ENCODE peak calls at places on chromosomes 2 and 18, in seven cellular contexts. K, G, P, Z, W, O and I are unnamed samples.

GRCh38 chr2:104701471-104701911 is 152.4 kb upstream of the POU3F3 start:
- DNase-seq in K (no peak), G (no peak), P (no peak), Z (no peak), W (no peak), O (no peak), I (no peak)

GRCh38 chr2:218833023-218833609 is 1.5 kb upstream of the PRKAG3 start:
- DNase-seq in K (no peak), G (no peak), P (no peak), Z (no peak), W (no peak), O (no peak), I (no peak)

GRCh38 chr2:162063281-162063680 is 10.7 kb downstream of the DPP4 start:
- DNase-seq in K (peak), G (no peak), P (no peak), Z (no peak), W (no peak), O (no peak), I (no peak)

GRCh38 chr2:152189622-152190495 is 14.3 kb upstream of the STAM2 start:
- DNase-seq in K (peak), G (no peak), P (peak), Z (peak), W (peak), O (peak), I (no peak)

GRCh38 chr18:2146092-2146491 is 425.2 kb downstream of the METTL4 start:
- DNase-seq in K (peak), G (no peak), P (no peak), Z (no peak), W (no peak), O (no peak), I (no peak)

GRCh38 chr18:74897971-74898657 is 300.4 kb downstream of the ZNF407 start:
- DNase-seq in K (peak), G (no peak), P (no peak), Z (peak), W (no peak), O (no peak), I (no peak)

GRCh38 chr2:186887107-186888090 is 38.4 kb upstream of the ZSWIM2 start:
- DNase-seq in K (no peak), G (peak), P (no peak), Z (peak), W (no peak), O (no peak), I (no peak)

GRCh38 chr2:102514061-102514785 is 41.2 kb downstream of the SLC9A4 start:
- DNase-seq in K (peak), G (no peak), P (peak), Z (peak), W (no peak), O (no peak), I (no peak)

GRCh38 chr18:10038268-10038667 is 124.5 kb downstream of the VAPA start:
- DNase-seq in K (no peak), G (no peak), P (no peak), Z (no peak), W (peak), O (no peak), I (no peak)

GRCh38 chr2:151410485-151410833 is 757 bp downstream of the RIF1 start:
- DNase-seq in K (peak), G (no peak), P (peak), Z (peak), W (peak), O (peak), I (no peak)

GRCh38 chr2:3278521-3279218 is 98.9 kb downstream of the EIPR1 start:
- DNase-seq in K (no peak), G (no peak), P (no peak), Z (no peak), W (no peak), O (no peak), I (no peak)

GRCh38 chr18:73950116-73950705 is 197.4 kb downstream of the FBXO15 start:
- DNase-seq in K (no peak), G (no peak), P (no peak), Z (no peak), W (no peak), O (no peak), I (no peak)

GRCh38 chr2:101991731-101992145 is at the start of gene IL1R2:
- DNase-seq in K (peak), G (no peak), P (no peak), Z (no peak), W (no peak), O (no peak), I (no peak)

GRCh38 chr2:190651413-190651812 is 2.5 kb downstream of the NAB1 start:
- DNase-seq in K (no peak), G (no peak), P (no peak), Z (no peak), W (no peak), O (no peak), I (no peak)

GRCh38 chr18:48136051-48136543 is 205.6 kb upstream of the SMAD2 start:
- DNase-seq in K (no peak), G (no peak), P (no peak), Z (no peak), W (peak), O (no peak), I (no peak)

GRCh38 chr2:56108806-56109205 is 75.0 kb upstream of the CCDC85A start:
- DNase-seq in K (no peak), G (no peak), P (no peak), Z (no peak), W (peak), O (no peak), I (no peak)

GRCh38 chr2:102076512-102076911 is 66.0 kb upstream of the IL1R1 start:
- DNase-seq in K (no peak), G (no peak), P (no peak), Z (no peak), W (no peak), O (no peak), I (no peak)

GRCh38 chr2:226800941-226801784 is 1.5 kb upstream of the IRS1 start:
- DNase-seq in K (no peak), G (peak), P (peak), Z (peak), W (peak), O (peak), I (no peak)

GRCh38 chr2:112204411-112204810 is 50.4 kb downstream of the ZC3H8 start:
- DNase-seq in K (no peak), G (no peak), P (peak), Z (peak), W (no peak), O (no peak), I (no peak)

GRCh38 chr2:232061265-232061664 is 99.8 kb downstream of the DIS3L2 start:
- DNase-seq in K (peak), G (no peak), P (no peak), Z (no peak), W (no peak), O (no peak), I (no peak)

GRCh38 chr2:186459009-186459408 is 27.1 kb upstream of the ZC3H15 start:
- DNase-seq in K (peak), G (no peak), P (peak), Z (peak), W (no peak), O (no peak), I (no peak)

GRCh38 chr2:78913284-78913683 is 112.2 kb upstream of the REG3G start:
- DNase-seq in K (no peak), G (no peak), P (no peak), Z (no peak), W (no peak), O (no peak), I (no peak)

GRCh38 chr18:70398076-70398475 is 109.2 kb downstream of the SOCS6 start:
- DNase-seq in K (no peak), G (no peak), P (no peak), Z (no peak), W (no peak), O (no peak), I (no peak)

GRCh38 chr18:68874361-68874760 is 76.5 kb downstream of the CCDC102B start:
- DNase-seq in K (no peak), G (no peak), P (no peak), Z (peak), W (no peak), O (no peak), I (no peak)

GRCh38 chr2:70962885-70963878 is 15.2 kb upstream of the ANKRD53 start:
- DNase-seq in K (no peak), G (no peak), P (no peak), Z (no peak), W (peak), O (no peak), I (no peak)

GRCh38 chr2:38652431-38653273 is 13.3 kb upstream of the GALM start:
- DNase-seq in K (no peak), G (no peak), P (no peak), Z (no peak), W (no peak), O (no peak), I (no peak)

GRCh38 chr18:68925268-68925667 is 127.4 kb downstream of the CCDC102B start:
- DNase-seq in K (peak), G (no peak), P (peak), Z (peak), W (peak), O (peak), I (no peak)

GRCh38 chr2:88342749-88343148 is 109.7 kb downstream of the FOXI3 start:
- DNase-seq in K (no peak), G (no peak), P (no peak), Z (no peak), W (no peak), O (no peak), I (no peak)

GRCh38 chr2:145431181-145431951 is 911.4 kb upstream of the ZEB2 start:
- DNase-seq in K (no peak), G (no peak), P (peak), Z (no peak), W (peak), O (peak), I (no peak)

GRCh38 chr2:11493282-11493681 is 27.3 kb upstream of the E2F6 start:
- DNase-seq in K (no peak), G (no peak), P (no peak), Z (no peak), W (no peak), O (no peak), I (no peak)

GRCh38 chr2:32864761-32865160 is 82.0 kb upstream of the LTBP1 start:
- DNase-seq in K (no peak), G (no peak), P (no peak), Z (peak), W (no peak), O (no peak), I (no peak)

GRCh38 chr2:187912956-187913355 is 358.7 kb upstream of the TFPI start:
- DNase-seq in K (peak), G (no peak), P (no peak), Z (peak), W (no peak), O (no peak), I (no peak)

GRCh38 chr2:224311226-224311625 is 90.7 kb downstream of the FAM124B start:
- DNase-seq in K (no peak), G (no peak), P (no peak), Z (peak), W (no peak), O (no peak), I (no peak)

GRCh38 chr2:40487592-40487991 is 35.7 kb upstream of the SLC8A1 start:
- DNase-seq in K (no peak), G (no peak), P (no peak), Z (peak), W (no peak), O (no peak), I (no peak)

GRCh38 chr18:52510139-52510538 is 170.1 kb downstream of the DCC start:
- DNase-seq in K (no peak), G (no peak), P (no peak), Z (no peak), W (peak), O (no peak), I (no peak)

GRCh38 chr2:118310878-118311442 is 222.7 kb downstream of the INSIG2 start:
- DNase-seq in K (no peak), G (no peak), P (no peak), Z (peak), W (peak), O (no peak), I (no peak)

GRCh38 chr2:222907790-222908431 is 47.1 kb downstream of the ACSL3 start:
- DNase-seq in K (no peak), G (no peak), P (peak), Z (peak), W (peak), O (no peak), I (no peak)

DNA sequence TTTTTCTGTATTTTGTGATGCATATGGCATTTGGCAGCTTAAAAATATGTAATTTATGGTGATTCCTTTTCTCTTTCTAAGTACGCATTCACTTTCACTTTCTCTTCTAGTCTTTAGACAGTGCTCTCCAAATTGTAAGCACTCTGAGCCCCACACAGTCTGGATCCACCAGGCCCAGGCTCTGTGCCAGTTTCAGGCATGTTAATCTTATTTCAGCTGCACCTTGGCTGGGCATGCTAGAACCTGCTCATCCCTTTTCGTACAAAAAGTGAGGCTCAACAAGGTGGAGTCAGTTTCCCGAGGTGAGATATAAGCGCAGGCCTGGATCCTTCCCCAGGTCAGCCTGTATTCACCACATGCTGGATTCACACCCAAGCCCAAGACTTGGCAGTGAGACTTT is 203.9 kb downstream of the MTX2 start:
- DNase-seq in K (peak), G (no peak), P (no peak), Z (peak), W (no peak), O (no peak), I (no peak)
- H3K9ac ChIP-seq in K (no peak), G (no peak), P (no peak), Z (peak), W (no peak), O (no peak), I (no peak)

DNA sequence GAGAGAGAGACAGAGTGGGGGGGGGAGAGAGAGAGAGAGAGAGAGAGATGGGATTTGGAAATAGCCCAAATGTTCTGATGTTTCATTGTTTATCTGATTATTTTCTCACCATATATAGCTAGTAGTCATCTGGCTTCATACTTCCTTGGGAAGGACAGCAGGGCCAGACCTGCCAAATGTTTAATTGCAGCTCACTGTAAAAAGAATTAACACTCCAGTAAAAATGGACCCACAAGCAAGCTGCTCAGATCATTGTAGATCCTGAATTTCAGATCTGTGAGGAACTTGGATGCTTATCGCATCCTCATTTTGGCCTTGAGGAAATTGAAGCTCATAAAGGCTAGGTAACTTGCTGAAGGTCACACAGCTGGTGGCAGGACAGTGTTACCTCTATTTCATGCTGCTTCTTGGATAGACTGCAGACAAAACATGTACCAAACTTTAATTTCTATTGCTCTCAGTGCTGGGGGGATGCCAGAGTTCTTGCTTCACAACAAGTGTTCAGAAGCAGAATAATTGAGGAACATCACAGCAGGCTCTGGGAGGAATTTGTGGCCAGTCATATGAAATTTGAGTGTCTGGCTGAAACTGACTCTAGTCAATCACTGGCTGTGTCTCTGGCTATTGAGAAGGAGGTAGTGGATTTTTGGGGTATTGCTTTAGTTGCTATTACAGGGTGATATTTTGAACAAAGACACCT is 223.5 kb downstream of the PIK3C3 start:
- DNase-seq in K (no peak), G (no peak), P (no peak), Z (no peak), W (no peak), O (no peak), I (no peak)
- H3K9ac ChIP-seq in K (no peak), G (no peak), P (no peak), Z (no peak), W (no peak), O (no peak), I (no peak)

DNA sequence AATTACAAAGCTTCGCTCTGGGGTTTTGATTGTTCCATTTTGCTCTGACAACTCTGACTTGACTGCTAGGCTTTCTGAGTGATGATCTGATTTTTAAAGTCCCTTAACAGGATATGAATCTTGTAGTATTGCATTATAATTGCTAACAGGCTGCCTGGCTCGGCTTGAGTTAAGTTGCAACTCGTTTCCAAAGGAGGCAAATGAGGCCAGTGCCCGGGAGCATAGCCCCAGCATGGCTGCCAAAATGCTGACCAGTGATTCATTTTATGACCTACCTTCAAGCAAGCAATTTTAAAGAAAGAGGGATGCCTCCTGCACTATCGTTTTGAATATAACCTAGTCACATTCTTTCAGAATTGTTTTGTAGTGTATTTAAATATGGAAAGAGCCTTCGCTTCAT is 135.4 kb downstream of the COL6A3 start:
- DNase-seq in K (no peak), G (no peak), P (no peak), Z (peak), W (no peak), O (no peak), I (no peak)
- H3K9ac ChIP-seq in K (no peak), G (no peak), P (no peak), Z (peak), W (no peak), O (no peak), I (no peak)

GRCh38 chr2:237686659-237687136 is 59.3 kb downstream of the LRRFIP1 start:
- DNase-seq in K (no peak), G (no peak), P (peak), Z (peak), W (no peak), O (no peak), I (no peak)
- H3K9ac ChIP-seq in K (no peak), G (no peak), P (no peak), Z (no peak), W (no peak), O (peak), I (no peak)

GRCh38 chr2:131056204-131056975 is 36.9 kb downstream of the FAM168B start:
- DNase-seq in K (no peak), G (no peak), P (no peak), Z (peak), W (no peak), O (no peak), I (no peak)
- H3K9ac ChIP-seq in K (no peak), G (no peak), P (no peak), Z (peak), W (no peak), O (no peak), I (no peak)

GRCh38 chr2:58569460-58570185 is 328.5 kb upstream of the FANCL start:
- DNase-seq in K (peak), G (no peak), P (no peak), Z (peak), W (peak), O (no peak), I (no peak)

GRCh38 chr2:58574873-58575272 is 333.7 kb upstream of the FANCL start:
- DNase-seq in K (peak), G (no peak), P (no peak), Z (peak), W (no peak), O (no peak), I (no peak)

GRCh38 chr2:58571181-58571852 is 330.2 kb upstream of the FANCL start:
- DNase-seq in K (peak), G (peak), P (peak), Z (peak), W (peak), O (peak), I (peak)
- H3K9ac ChIP-seq in K (no peak), G (no peak), P (no peak), Z (no peak), W (no peak), O (no peak), I (no peak)

DNA sequence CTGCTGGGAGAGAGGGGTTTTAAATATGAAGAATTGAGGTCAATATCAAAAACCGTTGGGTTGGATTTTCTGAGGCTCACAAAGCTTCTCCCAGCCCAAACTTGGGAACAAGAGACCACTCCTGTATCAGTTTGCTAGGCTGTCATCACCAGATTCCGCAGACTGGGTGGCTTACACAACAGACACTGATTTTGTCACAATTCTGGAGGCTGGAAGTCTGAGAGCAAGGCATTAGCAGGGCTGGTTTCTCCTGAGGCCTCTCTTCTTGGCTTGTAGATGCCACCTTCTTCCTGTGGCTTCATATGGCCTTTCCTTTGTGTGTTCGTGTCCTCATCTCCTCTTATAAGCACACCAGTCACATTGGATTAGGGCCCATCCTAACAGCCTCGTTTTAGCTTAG is 122.9 kb upstream of the COPS8 start:
- DNase-seq in K (no peak), G (no peak), P (no peak), Z (no peak), W (no peak), O (no peak), I (no peak)
- H3K9ac ChIP-seq in K (no peak), G (no peak), P (no peak), Z (no peak), W (no peak), O (no peak), I (no peak)

GRCh38 chr18:22207022-22207758 is 37.8 kb downstream of the GATA6 start:
- DNase-seq in K (no peak), G (no peak), P (no peak), Z (peak), W (no peak), O (no peak), I (no peak)
- H3K9ac ChIP-seq in K (no peak), G (no peak), P (no peak), Z (no peak), W (no peak), O (no peak), I (no peak)

DNA sequence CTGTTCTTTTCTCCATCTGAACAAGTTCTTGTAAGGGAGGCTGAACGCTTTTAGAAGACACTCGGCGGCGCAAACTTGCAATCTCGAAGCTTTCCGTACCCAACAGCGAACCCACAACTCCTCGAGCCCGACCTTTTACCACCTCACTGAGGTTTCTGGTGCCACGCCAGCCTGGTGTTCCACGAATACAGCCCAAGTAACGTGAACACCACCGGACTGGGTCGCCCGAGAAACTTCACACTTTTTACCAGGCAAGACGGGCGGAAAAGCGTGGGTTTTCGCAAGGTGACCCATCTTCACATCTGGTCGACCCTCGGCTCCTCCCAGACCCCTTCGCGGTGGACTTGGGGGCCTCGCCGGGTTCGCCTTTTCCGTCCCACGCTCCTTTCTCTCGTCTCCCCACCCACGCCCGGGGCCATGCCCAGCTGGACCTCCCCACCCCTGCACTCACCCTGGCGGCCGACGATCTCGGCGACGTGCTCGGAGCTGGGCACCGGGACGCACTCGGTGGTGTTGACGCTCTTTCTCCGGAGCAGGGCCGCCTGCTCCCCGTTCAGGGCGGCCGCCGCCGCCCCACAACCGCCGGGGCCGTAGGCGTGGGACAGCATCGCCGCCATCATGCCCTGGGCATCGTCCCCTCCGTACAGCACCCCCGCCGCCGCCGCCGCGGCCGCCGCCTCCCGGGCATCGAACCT is 1.2 kb downstream of the MEX3C start:
- DNase-seq in K (no peak), G (no peak), P (no peak), Z (peak), W (peak), O (peak), I (no peak)
- H3K9ac ChIP-seq in K (peak), G (peak), P (peak), Z (peak), W (peak), O (peak), I (peak)